ENCODE peak calls at places on chromosomes 6 and 20, in six cellular contexts. One of them, this sample, is unnamed.

GRCh38 chr20:32116079-32116521 is 6.6 kb downstream of the TM9SF4 start:
- DNase-seq in suprapubic skin: no peak
- DNase-seq in endothelial cell of umbilical vein: no peak
- DNase-seq in uterus: no peak
- DNase-seq in right lobe of liver: peak; percentile 9
- DNase-seq in adrenal gland: no peak
- DNase-seq in this sample: no peak

GRCh38 chr6:51459958-51460357 is 627.5 kb downstream of the PKHD1 start:
- DNase-seq in endothelial cell of umbilical vein: no peak
- DNase-seq in right lobe of liver: no peak
- DNase-seq in suprapubic skin: no peak
- DNase-seq in adrenal gland: no peak
- DNase-seq in uterus: no peak
- DNase-seq in this sample: no peak

GRCh38 chr6:81401970-81402690 is 350.4 kb downstream of the TENT5A start:
- DNase-seq in uterus: no peak
- DNase-seq in right lobe of liver: no peak
- DNase-seq in endothelial cell of umbilical vein: no peak
- DNase-seq in suprapubic skin: no peak
- DNase-seq in adrenal gland: no peak
- DNase-seq in this sample: no peak

GRCh38 chr20:15895560-15896084 is 677.6 kb downstream of the KIF16B start:
- DNase-seq in right lobe of liver: no peak
- DNase-seq in adrenal gland: no peak
- DNase-seq in uterus: no peak
- DNase-seq in suprapubic skin: no peak
- DNase-seq in endothelial cell of umbilical vein: peak; percentile 36
- DNase-seq in this sample: no peak

GRCh38 chr20:63318391-63319163 is 25.6 kb downstream of the COL20A1 start:
- DNase-seq in suprapubic skin: peak; percentile 66
- DNase-seq in endothelial cell of umbilical vein: no peak
- DNase-seq in right lobe of liver: no peak
- DNase-seq in uterus: no peak
- DNase-seq in adrenal gland: peak; percentile 6
- DNase-seq in this sample: no peak

GRCh38 chr6:133159269-133159795 is 81.8 kb upstream of the EYA4 start:
- DNase-seq in adrenal gland: no peak
- DNase-seq in suprapubic skin: no peak
- DNase-seq in endothelial cell of umbilical vein: no peak
- DNase-seq in uterus: no peak
- DNase-seq in right lobe of liver: no peak
- DNase-seq in this sample: no peak

GRCh38 chr20:40446868-40447267 is 242.2 kb downstream of the MAFB start:
- DNase-seq in endothelial cell of umbilical vein: no peak
- DNase-seq in adrenal gland: no peak
- DNase-seq in right lobe of liver: no peak
- DNase-seq in uterus: no peak
- DNase-seq in suprapubic skin: no peak
- DNase-seq in this sample: no peak

GRCh38 chr6:11233936-11234573 is 1.6 kb upstream of the NEDD9 start:
- DNase-seq in adrenal gland: no peak
- DNase-seq in endothelial cell of umbilical vein: no peak
- DNase-seq in uterus: no peak
- DNase-seq in suprapubic skin: no peak
- DNase-seq in right lobe of liver: no peak
- DNase-seq in this sample: no peak

GRCh38 chr6:154001494-154002285 is 37.4 kb upstream of the OPRM1 start:
- DNase-seq in endothelial cell of umbilical vein: no peak
- DNase-seq in suprapubic skin: no peak
- DNase-seq in adrenal gland: no peak
- DNase-seq in uterus: no peak
- DNase-seq in right lobe of liver: no peak
- DNase-seq in this sample: no peak

GRCh38 chr6:34056301-34056700 is 89.6 kb downstream of the GRM4 start:
- DNase-seq in uterus: peak; percentile 87
- DNase-seq in adrenal gland: peak; percentile 33
- DNase-seq in endothelial cell of umbilical vein: peak; percentile 9
- DNase-seq in suprapubic skin: no peak
- DNase-seq in right lobe of liver: no peak
- DNase-seq in this sample: no peak

GRCh38 chr6:46734867-46735719 is at the start of gene PLA2G7:
- DNase-seq in suprapubic skin: no peak
- DNase-seq in right lobe of liver: no peak
- DNase-seq in endothelial cell of umbilical vein: no peak
- DNase-seq in uterus: peak; percentile 17
- DNase-seq in adrenal gland: peak; percentile 16
- DNase-seq in this sample: no peak

GRCh38 chr6:37691904-37692806 is 5.5 kb downstream of the MDGA1 start:
- DNase-seq in uterus: peak; percentile 75
- DNase-seq in right lobe of liver: peak; percentile 74
- DNase-seq in suprapubic skin: peak; percentile 85
- DNase-seq in endothelial cell of umbilical vein: peak; percentile 50
- DNase-seq in adrenal gland: peak; percentile 66
- DNase-seq in this sample: no peak

GRCh38 chr6:84762941-84763396 is 1.4 kb downstream of the TBX18 start:
- DNase-seq in right lobe of liver: no peak
- DNase-seq in suprapubic skin: peak; percentile 80
- DNase-seq in endothelial cell of umbilical vein: peak; percentile 67
- DNase-seq in uterus: peak; percentile 23
- DNase-seq in adrenal gland: no peak
- DNase-seq in this sample: no peak

GRCh38 chr6:148934534-148934933 is 187.7 kb downstream of the UST start:
- DNase-seq in suprapubic skin: no peak
- DNase-seq in adrenal gland: peak; percentile 61
- DNase-seq in endothelial cell of umbilical vein: no peak
- DNase-seq in right lobe of liver: no peak
- DNase-seq in uterus: peak; percentile 42
- DNase-seq in this sample: no peak

GRCh38 chr6:51265426-51265825 is 446.8 kb downstream of the TFAP2B start:
- DNase-seq in adrenal gland: peak; percentile 33
- DNase-seq in endothelial cell of umbilical vein: no peak
- DNase-seq in uterus: no peak
- DNase-seq in right lobe of liver: peak; percentile 47
- DNase-seq in suprapubic skin: no peak
- DNase-seq in this sample: no peak

GRCh38 chr6:103874575-103874974 is 985.1 kb downstream of the HACE1 start:
- DNase-seq in uterus: no peak
- DNase-seq in endothelial cell of umbilical vein: no peak
- DNase-seq in suprapubic skin: no peak
- DNase-seq in right lobe of liver: no peak
- DNase-seq in adrenal gland: no peak
- DNase-seq in this sample: no peak

GRCh38 chr6:15921243-15921642 is 207.6 kb upstream of the MYLIP start:
- DNase-seq in right lobe of liver: no peak
- DNase-seq in adrenal gland: no peak
- DNase-seq in suprapubic skin: no peak
- DNase-seq in uterus: no peak
- DNase-seq in endothelial cell of umbilical vein: no peak
- DNase-seq in this sample: no peak

GRCh38 chr20:64092258-64093012 is 8.2 kb upstream of the LKAAEAR1 start:
- DNase-seq in endothelial cell of umbilical vein: no peak
- DNase-seq in uterus: no peak
- DNase-seq in suprapubic skin: no peak
- DNase-seq in right lobe of liver: no peak
- DNase-seq in adrenal gland: no peak
- DNase-seq in this sample: no peak

GRCh38 chr6:123323419-123324329 is 313.1 kb downstream of the TRDN start:
- DNase-seq in suprapubic skin: no peak
- DNase-seq in endothelial cell of umbilical vein: no peak
- DNase-seq in uterus: no peak
- DNase-seq in right lobe of liver: peak; percentile 52
- DNase-seq in adrenal gland: no peak
- DNase-seq in this sample: no peak

GRCh38 chr6:26390504-26390903 is 7.6 kb downstream of the BTN2A2 start:
- DNase-seq in endothelial cell of umbilical vein: no peak
- DNase-seq in uterus: no peak
- DNase-seq in suprapubic skin: no peak
- DNase-seq in right lobe of liver: no peak
- DNase-seq in adrenal gland: no peak
- DNase-seq in this sample: no peak

GRCh38 chr6:123804771-123805540 is 1.3 kb downstream of the NKAIN2 start:
- DNase-seq in suprapubic skin: no peak
- DNase-seq in right lobe of liver: no peak
- DNase-seq in uterus: no peak
- DNase-seq in adrenal gland: no peak
- DNase-seq in endothelial cell of umbilical vein: no peak
- DNase-seq in this sample: no peak

GRCh38 chr6:16028966-16029365 is 99.9 kb upstream of the MYLIP start:
- DNase-seq in endothelial cell of umbilical vein: no peak
- DNase-seq in uterus: no peak
- DNase-seq in adrenal gland: no peak
- DNase-seq in right lobe of liver: no peak
- DNase-seq in suprapubic skin: no peak
- DNase-seq in this sample: no peak

GRCh38 chr20:63105211-63106107 is 98.7 kb upstream of the BHLHE23 start:
- DNase-seq in suprapubic skin: peak; percentile 74
- DNase-seq in endothelial cell of umbilical vein: no peak
- DNase-seq in adrenal gland: no peak
- DNase-seq in right lobe of liver: no peak
- DNase-seq in uterus: no peak
- DNase-seq in this sample: no peak

GRCh38 chr6:157388924-157389323 is 7.9 kb downstream of the ZDHHC14 start:
- DNase-seq in adrenal gland: no peak
- DNase-seq in suprapubic skin: no peak
- DNase-seq in uterus: no peak
- DNase-seq in endothelial cell of umbilical vein: no peak
- DNase-seq in right lobe of liver: no peak
- DNase-seq in this sample: no peak
- TF ChIP-seq POLR2A in adrenal gland: no peak
- TF ChIP-seq POLR2A in suprapubic skin: no peak
- TF ChIP-seq POLR2A in uterus: no peak
- TF ChIP-seq POLR2A in endothelial cell of umbilical vein: no peak
- TF ChIP-seq POLR2A in right lobe of liver: no peak
- TF ChIP-seq POLR2A in this sample: no peak

DNA sequence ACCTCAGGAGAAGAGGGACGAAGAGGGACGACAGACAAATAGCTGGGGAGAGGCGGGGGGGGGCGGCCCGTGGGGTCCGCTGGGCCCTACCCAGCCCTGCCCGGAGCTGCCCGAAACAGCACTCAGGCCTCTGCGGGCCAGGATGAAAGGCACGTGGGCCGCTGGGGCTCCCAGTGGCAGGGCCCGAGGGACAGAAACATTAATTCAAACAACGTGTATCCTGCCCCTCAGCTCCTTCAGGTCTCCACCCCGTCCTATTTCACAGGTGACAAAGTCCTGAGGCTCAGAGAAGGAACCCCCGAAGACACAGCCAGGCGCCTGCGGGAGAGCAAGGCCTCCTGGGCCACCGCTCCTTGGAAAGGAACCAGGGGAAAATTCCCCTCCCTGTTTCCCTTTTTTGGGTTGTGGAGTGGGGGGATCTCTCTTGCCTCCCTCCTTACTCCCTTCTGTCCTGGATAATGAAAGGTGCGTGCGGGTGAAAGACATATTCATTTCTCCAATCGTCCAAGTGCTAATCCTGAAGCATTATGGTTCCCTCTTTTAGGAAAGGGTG is 93.3 kb downstream of the RNASET2 start:
- DNase-seq in suprapubic skin: no peak
- DNase-seq in right lobe of liver: no peak
- DNase-seq in adrenal gland: no peak
- DNase-seq in uterus: no peak
- DNase-seq in endothelial cell of umbilical vein: no peak
- DNase-seq in this sample: no peak
- H3K4me3 ChIP-seq in suprapubic skin: peak overlapping the region; percentile 66
- H3K4me3 ChIP-seq in right lobe of liver: peak overlapping the region; percentile 52
- H3K4me3 ChIP-seq in adrenal gland: no peak overlapping the region
- H3K4me3 ChIP-seq in uterus: peak overlapping the region; percentile 48
- H3K4me3 ChIP-seq in endothelial cell of umbilical vein: no peak overlapping the region
- H3K4me3 ChIP-seq in this sample: peak overlapping the region; percentile 46

DNA sequence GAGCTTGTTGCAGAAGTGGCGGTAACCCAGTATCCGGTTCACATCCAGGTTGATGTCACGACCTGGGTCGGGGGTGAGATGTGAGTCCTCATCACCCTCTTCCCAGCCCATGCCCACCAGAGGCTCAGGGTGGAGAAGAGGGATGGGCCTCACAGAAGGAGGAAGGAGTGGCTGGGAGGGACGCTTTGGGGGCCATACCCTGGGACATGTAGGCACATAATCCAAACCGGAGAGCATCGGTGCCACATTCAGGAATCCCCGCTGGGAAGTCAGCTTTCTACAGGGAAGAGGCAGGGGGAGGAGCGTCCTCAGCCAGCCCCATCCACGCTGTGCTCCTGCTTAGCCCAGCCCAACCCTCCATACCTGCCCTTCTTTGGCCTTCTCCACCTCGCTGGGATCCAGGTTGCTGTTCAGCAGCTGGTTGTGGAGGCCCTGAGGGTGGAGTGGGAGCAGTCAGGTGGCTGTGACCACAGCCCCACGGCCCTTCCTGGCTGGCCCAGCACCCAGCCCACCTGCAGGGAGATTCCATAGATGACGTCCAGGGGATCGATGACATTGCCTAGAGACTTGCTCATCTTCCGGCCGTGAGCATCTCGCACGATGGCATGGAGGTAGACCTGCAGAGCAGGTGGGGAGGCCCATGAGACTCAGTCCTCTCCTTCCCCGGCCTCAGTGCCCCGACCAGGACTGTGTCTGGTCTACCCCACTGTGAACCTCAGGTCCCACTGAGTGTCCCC is 3.5 kb upstream of the VWA7 start:
- DNase-seq in adrenal gland: no peak
- DNase-seq in right lobe of liver: no peak
- DNase-seq in suprapubic skin: no peak
- DNase-seq in uterus: no peak
- DNase-seq in endothelial cell of umbilical vein: no peak
- DNase-seq in this sample: no peak
- TF ChIP-seq POLR2A in adrenal gland: no peak
- TF ChIP-seq POLR2A in right lobe of liver: no peak
- TF ChIP-seq POLR2A in suprapubic skin: no peak
- TF ChIP-seq POLR2A in uterus: no peak
- TF ChIP-seq POLR2A in endothelial cell of umbilical vein: no peak
- TF ChIP-seq POLR2A in this sample: no peak

DNA sequence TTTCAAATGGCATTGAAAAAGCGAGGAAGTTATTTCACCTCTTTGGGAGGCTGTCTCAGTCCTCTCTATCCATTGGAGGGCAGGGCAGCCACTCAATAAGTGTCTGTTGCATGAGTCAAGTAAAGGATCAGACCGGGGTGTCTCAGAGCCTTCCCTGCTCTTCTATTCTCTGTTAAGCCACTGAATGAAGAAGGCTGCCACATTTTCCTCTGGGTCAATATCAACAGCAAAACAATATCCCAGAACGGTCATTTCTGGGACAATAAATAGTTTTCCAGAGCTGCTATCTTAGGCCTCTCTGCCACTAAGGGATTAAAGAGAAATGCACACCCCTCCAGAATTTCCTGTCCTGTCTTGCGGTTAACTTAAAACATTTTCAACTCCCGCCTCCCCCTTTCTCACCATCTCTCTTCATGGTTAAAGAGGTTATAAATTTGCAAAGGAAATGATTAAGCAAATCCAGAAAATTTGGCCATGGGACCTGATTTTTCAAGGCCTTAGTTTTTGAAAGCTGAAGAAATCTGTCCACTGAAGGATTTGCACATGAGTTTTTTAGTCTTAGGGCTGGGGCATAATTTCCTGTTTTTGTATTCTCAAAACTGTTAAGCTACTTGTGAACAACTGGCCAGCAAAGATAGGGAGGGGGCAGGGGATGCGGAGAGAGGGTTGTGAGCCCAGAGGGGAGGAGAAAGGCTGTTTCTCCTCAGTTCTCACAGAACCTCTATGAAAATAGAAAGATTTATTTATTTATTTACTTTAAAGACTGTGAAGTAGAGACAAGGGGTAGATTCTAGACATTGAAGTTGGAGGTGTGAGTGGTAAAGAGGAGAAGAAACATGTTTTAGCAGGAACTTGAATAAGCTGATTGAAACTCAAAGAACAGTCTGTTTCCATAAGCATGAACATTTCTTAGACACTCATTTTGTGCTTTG is 135.7 kb downstream of the BCAS1 start:
- DNase-seq in suprapubic skin: peak; percentile 60
- DNase-seq in endothelial cell of umbilical vein: peak; percentile 93
- DNase-seq in adrenal gland: peak; percentile 44
- DNase-seq in right lobe of liver: no peak
- DNase-seq in uterus: no peak
- DNase-seq in this sample: no peak
- H3K4me3 ChIP-seq in suprapubic skin: no peak overlapping the region
- H3K4me3 ChIP-seq in endothelial cell of umbilical vein: no peak overlapping the region
- H3K4me3 ChIP-seq in adrenal gland: no peak overlapping the region
- H3K4me3 ChIP-seq in right lobe of liver: no peak overlapping the region
- H3K4me3 ChIP-seq in uterus: no peak overlapping the region
- H3K4me3 ChIP-seq in this sample: no peak overlapping the region